ENCODE peak calls at places on chromosomes 5 and 9, in six cellular contexts. One of them, this sample, is unnamed.

GRCh38 chr5:73654171-73654811 is 28.3 kb downstream of the ARHGEF28 start:
- DNase-seq in kidney: no peak
- DNase-seq in tibial artery: no peak
- DNase-seq in breast epithelium: no peak
- DNase-seq in cardiac muscle cell: no peak
- DNase-seq in neural progenitor cell: no peak
- DNase-seq in this sample: peak; percentile 100

GRCh38 chr9:100690438-100690837 is 112.6 kb downstream of the CAVIN4 start:
- DNase-seq in kidney: no peak
- DNase-seq in tibial artery: no peak
- DNase-seq in breast epithelium: no peak
- DNase-seq in cardiac muscle cell: no peak
- DNase-seq in neural progenitor cell: no peak
- DNase-seq in this sample: no peak

GRCh38 chr9:109815366-109815947 is 35.5 kb downstream of the PALM2AKAP2 start:
- DNase-seq in kidney: no peak
- DNase-seq in tibial artery: no peak
- DNase-seq in breast epithelium: no peak
- DNase-seq in cardiac muscle cell: peak; percentile 21
- DNase-seq in neural progenitor cell: no peak
- DNase-seq in this sample: peak; percentile 34

GRCh38 chr9:35974800-35975199 is 16.8 kb upstream of the OR2S2 start:
- DNase-seq in kidney: no peak
- DNase-seq in tibial artery: no peak
- DNase-seq in breast epithelium: no peak
- DNase-seq in cardiac muscle cell: no peak
- DNase-seq in neural progenitor cell: no peak
- DNase-seq in this sample: no peak

GRCh38 chr5:153517105-153517700 is 26.7 kb downstream of the GRIA1 start:
- DNase-seq in kidney: no peak
- DNase-seq in tibial artery: no peak
- DNase-seq in breast epithelium: no peak
- DNase-seq in cardiac muscle cell: no peak
- DNase-seq in neural progenitor cell: peak; percentile 60
- DNase-seq in this sample: no peak

GRCh38 chr9:130857864-130858730 is 23.0 kb downstream of the ABL1 start:
- DNase-seq in kidney: peak; percentile 68
- DNase-seq in tibial artery: peak; percentile 93
- DNase-seq in breast epithelium: no peak
- DNase-seq in cardiac muscle cell: peak; percentile 88
- DNase-seq in neural progenitor cell: no peak
- DNase-seq in this sample: peak; percentile 63

GRCh38 chr5:171309526-171310333 is 682 bp downstream of the TLX3 start:
- DNase-seq in kidney: peak; percentile 73
- DNase-seq in tibial artery: peak; percentile 60
- DNase-seq in breast epithelium: no peak
- DNase-seq in cardiac muscle cell: no peak
- DNase-seq in neural progenitor cell: peak; percentile 68
- DNase-seq in this sample: no peak

GRCh38 chr9:68522954-68523353 is 17.7 kb downstream of the TMEM252 start:
- DNase-seq in kidney: no peak
- DNase-seq in tibial artery: no peak
- DNase-seq in breast epithelium: no peak
- DNase-seq in cardiac muscle cell: no peak
- DNase-seq in neural progenitor cell: no peak
- DNase-seq in this sample: no peak

GRCh38 chr9:2085719-2086515 is 70.8 kb downstream of the SMARCA2 start:
- DNase-seq in kidney: no peak
- DNase-seq in tibial artery: no peak
- DNase-seq in breast epithelium: no peak
- DNase-seq in cardiac muscle cell: peak; percentile 80
- DNase-seq in neural progenitor cell: no peak
- DNase-seq in this sample: no peak

GRCh38 chr5:140551872-140552271 is 4.4 kb downstream of the EIF4EBP3 start:
- DNase-seq in kidney: no peak
- DNase-seq in tibial artery: no peak
- DNase-seq in breast epithelium: no peak
- DNase-seq in cardiac muscle cell: no peak
- DNase-seq in neural progenitor cell: no peak
- DNase-seq in this sample: no peak

GRCh38 chr9:134211811-134212460 is 47.6 kb upstream of the RNU6ATAC start:
- DNase-seq in kidney: peak; percentile 55
- DNase-seq in tibial artery: no peak
- DNase-seq in breast epithelium: no peak
- DNase-seq in cardiac muscle cell: no peak
- DNase-seq in neural progenitor cell: no peak
- DNase-seq in this sample: no peak

GRCh38 chr5:78544531-78545200 is 103.9 kb downstream of the LHFPL2 start:
- DNase-seq in kidney: no peak
- DNase-seq in tibial artery: no peak
- DNase-seq in breast epithelium: no peak
- DNase-seq in cardiac muscle cell: peak; percentile 91
- DNase-seq in neural progenitor cell: no peak
- DNase-seq in this sample: no peak

GRCh38 chr5:36250427-36250826 is 8.7 kb upstream of the NADK2 start:
- DNase-seq in kidney: no peak
- DNase-seq in tibial artery: no peak
- DNase-seq in breast epithelium: no peak
- DNase-seq in cardiac muscle cell: no peak
- DNase-seq in neural progenitor cell: no peak
- DNase-seq in this sample: no peak

GRCh38 chr9:122315534-122315933 is 50.9 kb downstream of the MRRF start:
- DNase-seq in kidney: no peak
- DNase-seq in tibial artery: no peak
- DNase-seq in breast epithelium: no peak
- DNase-seq in cardiac muscle cell: no peak
- DNase-seq in neural progenitor cell: no peak
- DNase-seq in this sample: no peak

GRCh38 chr9:16521868-16522381 is 348.5 kb downstream of the BNC2 start:
- DNase-seq in kidney: peak; percentile 78
- DNase-seq in tibial artery: peak; percentile 70
- DNase-seq in breast epithelium: no peak
- DNase-seq in cardiac muscle cell: peak; percentile 88
- DNase-seq in neural progenitor cell: no peak
- DNase-seq in this sample: peak; percentile 92

GRCh38 chr5:131671994-131672655 is 37.1 kb upstream of the RAPGEF6 start:
- DNase-seq in kidney: no peak
- DNase-seq in tibial artery: no peak
- DNase-seq in breast epithelium: no peak
- DNase-seq in cardiac muscle cell: peak; percentile 98
- DNase-seq in neural progenitor cell: peak; percentile 3
- DNase-seq in this sample: no peak

GRCh38 chr5:135930029-135930948 is 24.5 kb downstream of the LECT2 start:
- DNase-seq in kidney: peak; percentile 70
- DNase-seq in tibial artery: no peak
- DNase-seq in breast epithelium: no peak
- DNase-seq in cardiac muscle cell: no peak
- DNase-seq in neural progenitor cell: peak; percentile 74
- DNase-seq in this sample: no peak

GRCh38 chr9:5552301-5552700 is 42.0 kb downstream of the PDCD1LG2 start:
- DNase-seq in kidney: no peak
- DNase-seq in tibial artery: no peak
- DNase-seq in breast epithelium: no peak
- DNase-seq in cardiac muscle cell: no peak
- DNase-seq in neural progenitor cell: no peak
- DNase-seq in this sample: peak; percentile 22

GRCh38 chr9:2610985-2611384 is 10.6 kb upstream of the VLDLR start:
- DNase-seq in kidney: no peak
- DNase-seq in tibial artery: no peak
- DNase-seq in breast epithelium: no peak
- DNase-seq in cardiac muscle cell: peak; percentile 23
- DNase-seq in neural progenitor cell: no peak
- DNase-seq in this sample: no peak

GRCh38 chr9:81074261-81074660 is 615.1 kb downstream of the TLE1 start:
- DNase-seq in kidney: no peak
- DNase-seq in tibial artery: no peak
- DNase-seq in breast epithelium: no peak
- DNase-seq in cardiac muscle cell: no peak
- DNase-seq in neural progenitor cell: no peak
- DNase-seq in this sample: no peak

GRCh38 chr9:92807757-92808725 is 43.4 kb upstream of the BICD2 start:
- DNase-seq in kidney: no peak
- DNase-seq in tibial artery: no peak
- DNase-seq in breast epithelium: no peak
- DNase-seq in cardiac muscle cell: no peak
- DNase-seq in neural progenitor cell: peak; percentile 36
- DNase-seq in this sample: no peak

GRCh38 chr5:177598477-177598876 is 1.5 kb upstream of the B4GALT7 start:
- DNase-seq in kidney: no peak
- DNase-seq in tibial artery: peak; percentile 10
- DNase-seq in breast epithelium: no peak
- DNase-seq in cardiac muscle cell: no peak
- DNase-seq in neural progenitor cell: no peak
- DNase-seq in this sample: no peak

GRCh38 chr9:28598396-28598795 is 1025.1 kb upstream of the C9orf72 start:
- DNase-seq in kidney: peak; percentile 48
- DNase-seq in tibial artery: no peak
- DNase-seq in breast epithelium: no peak
- DNase-seq in cardiac muscle cell: no peak
- DNase-seq in neural progenitor cell: peak; percentile 21
- DNase-seq in this sample: no peak

GRCh38 chr5:35956429-35956828 is 18.0 kb upstream of the CAPSL start:
- DNase-seq in kidney: no peak
- DNase-seq in tibial artery: no peak
- DNase-seq in breast epithelium: no peak
- DNase-seq in cardiac muscle cell: no peak
- DNase-seq in neural progenitor cell: no peak
- DNase-seq in this sample: peak; percentile 31

GRCh38 chr9:25964239-25964638 is 286.0 kb upstream of the TUSC1 start:
- DNase-seq in kidney: no peak
- DNase-seq in tibial artery: no peak
- DNase-seq in breast epithelium: no peak
- DNase-seq in cardiac muscle cell: peak; percentile 82
- DNase-seq in neural progenitor cell: peak; percentile 73
- DNase-seq in this sample: peak; percentile 38

GRCh38 chr9:72038890-72039410 is 21.5 kb downstream of the C9orf57 start:
- DNase-seq in kidney: peak; percentile 83
- DNase-seq in tibial artery: peak; percentile 80
- DNase-seq in breast epithelium: peak; percentile 68
- DNase-seq in cardiac muscle cell: peak; percentile 89
- DNase-seq in neural progenitor cell: peak; percentile 86
- DNase-seq in this sample: peak; percentile 71

GRCh38 chr9:126722922-126723806 is 81.7 kb upstream of the ZBTB43 start:
- DNase-seq in kidney: peak; percentile 93
- DNase-seq in tibial artery: no peak
- DNase-seq in breast epithelium: no peak
- DNase-seq in cardiac muscle cell: peak; percentile 50
- DNase-seq in neural progenitor cell: peak; percentile 47
- DNase-seq in this sample: peak; percentile 31

GRCh38 chr5:34486160-34486765 is 169.9 kb upstream of the RAI14 start:
- DNase-seq in kidney: peak; percentile 85
- DNase-seq in tibial artery: peak; percentile 89
- DNase-seq in breast epithelium: peak; percentile 86
- DNase-seq in cardiac muscle cell: peak; percentile 90
- DNase-seq in neural progenitor cell: peak; percentile 92
- DNase-seq in this sample: no peak

GRCh38 chr5:154573011-154573410 is 95.0 kb upstream of the HAND1 start:
- DNase-seq in kidney: no peak
- DNase-seq in tibial artery: no peak
- DNase-seq in breast epithelium: no peak
- DNase-seq in cardiac muscle cell: no peak
- DNase-seq in neural progenitor cell: no peak
- DNase-seq in this sample: no peak

GRCh38 chr5:154568597-154568996 is 90.6 kb upstream of the HAND1 start:
- DNase-seq in kidney: no peak
- DNase-seq in tibial artery: no peak
- DNase-seq in breast epithelium: no peak
- DNase-seq in cardiac muscle cell: no peak
- DNase-seq in neural progenitor cell: no peak
- DNase-seq in this sample: no peak

GRCh38 chr5:154567155-154567554 is 89.1 kb upstream of the HAND1 start:
- DNase-seq in kidney: no peak
- DNase-seq in tibial artery: no peak
- DNase-seq in breast epithelium: no peak
- DNase-seq in cardiac muscle cell: no peak
- DNase-seq in neural progenitor cell: no peak
- DNase-seq in this sample: no peak

GRCh38 chr5:154570572-154571324 is 92.7 kb upstream of the HAND1 start:
- DNase-seq in kidney: no peak
- DNase-seq in tibial artery: no peak
- DNase-seq in breast epithelium: no peak
- DNase-seq in cardiac muscle cell: no peak
- DNase-seq in neural progenitor cell: peak; percentile 22
- DNase-seq in this sample: no peak

GRCh38 chr5:154571325-154572035 is 93.5 kb upstream of the HAND1 start:
- DNase-seq in kidney: no peak
- DNase-seq in tibial artery: no peak
- DNase-seq in breast epithelium: no peak
- DNase-seq in cardiac muscle cell: no peak
- DNase-seq in neural progenitor cell: no peak
- DNase-seq in this sample: no peak
- H3K27ac ChIP-seq in kidney: no peak overlapping the region
- H3K27ac ChIP-seq in tibial artery: no peak overlapping the region
- H3K27ac ChIP-seq in breast epithelium: no peak overlapping the region
- H3K27ac ChIP-seq in cardiac muscle cell: no peak overlapping the region
- H3K27ac ChIP-seq in neural progenitor cell: no peak overlapping the region
- H3K27ac ChIP-seq in this sample: no peak overlapping the region

GRCh38 chr9:136438548-136438908 is 1.1 kb downstream of the INPP5E start:
- DNase-seq in kidney: peak; percentile 70
- DNase-seq in tibial artery: no peak
- DNase-seq in breast epithelium: no peak
- DNase-seq in cardiac muscle cell: peak; percentile 26
- DNase-seq in neural progenitor cell: peak; percentile 57
- DNase-seq in this sample: no peak
- TF ChIP-seq CTCF in kidney: no peak
- TF ChIP-seq CTCF in tibial artery: no peak
- TF ChIP-seq CTCF in breast epithelium: no peak
- TF ChIP-seq CTCF in cardiac muscle cell: no peak
- TF ChIP-seq CTCF in neural progenitor cell: no peak
- TF ChIP-seq CTCF in this sample: no peak

DNA sequence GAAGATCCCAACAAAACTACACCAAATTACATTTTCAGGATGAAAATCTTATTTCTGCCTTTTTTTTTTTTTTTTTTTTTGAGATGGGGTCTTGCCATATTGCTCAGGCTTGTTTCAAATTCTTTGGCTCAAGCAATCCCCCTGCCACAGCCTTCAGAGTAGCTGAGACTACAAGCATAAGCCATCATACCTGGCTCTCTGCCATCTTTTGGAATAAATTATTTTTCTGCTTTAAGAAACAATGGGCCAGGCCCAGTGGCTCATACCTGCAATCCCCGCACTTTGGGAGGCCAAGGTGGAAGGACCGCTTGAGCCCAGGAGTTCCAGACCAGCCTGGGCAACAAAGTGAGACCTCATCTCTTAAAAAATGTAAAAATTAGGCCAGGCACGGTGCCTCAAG is 14.3 kb downstream of the AFF4 start:
- DNase-seq in kidney: no peak
- DNase-seq in tibial artery: no peak
- DNase-seq in breast epithelium: no peak
- DNase-seq in cardiac muscle cell: peak; percentile 32
- DNase-seq in neural progenitor cell: no peak
- DNase-seq in this sample: no peak
- H3K4me1 ChIP-seq in kidney: peaks cover 9% of the 10 kb centered on the region
- H3K4me1 ChIP-seq in tibial artery: no peaks in the 10 kb centered on the region
- H3K4me1 ChIP-seq in breast epithelium: no peaks in the 10 kb centered on the region
- H3K4me1 ChIP-seq in cardiac muscle cell: no peaks in the 10 kb centered on the region
- H3K4me1 ChIP-seq in neural progenitor cell: no peaks in the 10 kb centered on the region
- H3K4me1 ChIP-seq in this sample: peaks cover 20% of the 10 kb centered on the region

GRCh38 chr5:33343661-33344327 is 97.0 kb upstream of the TARS1 start:
- DNase-seq in kidney: no peak
- DNase-seq in tibial artery: no peak
- DNase-seq in breast epithelium: no peak
- DNase-seq in cardiac muscle cell: peak; percentile 87
- DNase-seq in neural progenitor cell: no peak
- DNase-seq in this sample: peak; percentile 74
- H3K27ac ChIP-seq in kidney: no peak overlapping the region
- H3K27ac ChIP-seq in tibial artery: peak overlapping the region; percentile 46
- H3K27ac ChIP-seq in breast epithelium: no peak overlapping the region
- H3K27ac ChIP-seq in cardiac muscle cell: no peak overlapping the region
- H3K27ac ChIP-seq in neural progenitor cell: no peak overlapping the region
- H3K27ac ChIP-seq in this sample: peak overlapping the region; percentile 55

GRCh38 chr9:115694014-115694413 is 459.6 kb upstream of the PAPPA start:
- DNase-seq in kidney: no peak
- DNase-seq in tibial artery: peak; percentile 47
- DNase-seq in breast epithelium: no peak
- DNase-seq in cardiac muscle cell: peak; percentile 97
- DNase-seq in neural progenitor cell: peak; percentile 73
- DNase-seq in this sample: peak; percentile 59
- TF ChIP-seq CTCF in kidney: peak; percentile 15
- TF ChIP-seq CTCF in tibial artery: peak; percentile 32
- TF ChIP-seq CTCF in breast epithelium: no peak
- TF ChIP-seq CTCF in cardiac muscle cell: peak; percentile 47
- TF ChIP-seq CTCF in neural progenitor cell: peak; percentile 63
- TF ChIP-seq CTCF in this sample: peak; percentile 75

This sample was measured in foreskin keratinocyte.